ENCODE peak calls at places on chromosomes 6 and 20, in five cellular contexts. C is epithelial cell of esophagus, L is endothelial cell of umbilical vein, H is PC-9, M is left ventricle myocardium inferior. K is an unnamed sample.

GRCh38 chr20:9114709-9115108 is 45.8 kb downstream of the PLCB4 start:
- DNase-seq in L (no peak), M (no peak), H (no peak), C (no peak), K (no peak)

GRCh38 chr20:51554538-51555165 is 12.1 kb upstream of the NFATC2 start:
- DNase-seq in M (no peak), C (peak), L (peak), H (no peak), K (no peak)

GRCh38 chr20:63967330-63968135 is 2.2 kb downstream of the ZNF512B start:
- DNase-seq in C (no peak), M (peak), H (no peak), L (no peak), K (no peak)

GRCh38 chr6:168057836-168058235 is 21.2 kb downstream of the FRMD1 start:
- DNase-seq in L (no peak), C (no peak), M (no peak), H (no peak), K (no peak)

GRCh38 chr6:111540971-111541719 is 58.1 kb upstream of the REV3L start:
- DNase-seq in L (peak), M (no peak), C (no peak), H (no peak), K (no peak)

GRCh38 chr20:19121463-19121862 is 91.0 kb upstream of the SLC24A3 start:
- DNase-seq in L (no peak), H (no peak), M (no peak), C (no peak), K (no peak)

GRCh38 chr20:44304383-44304782 is 6.6 kb downstream of the FITM2 start:
- DNase-seq in M (no peak), L (no peak), H (no peak), C (peak), K (no peak)

GRCh38 chr6:168403370-168404005 is 37.5 kb upstream of the SMOC2 start:
- DNase-seq in M (no peak), H (no peak), C (no peak), L (no peak), K (no peak)

GRCh38 chr20:11437611-11438380 is 479.9 kb upstream of the BTBD3 start:
- DNase-seq in H (no peak), C (peak), L (no peak), M (no peak), K (no peak)

GRCh38 chr6:101851911-101852310 is 458.4 kb downstream of the GRIK2 start:
- DNase-seq in M (no peak), C (peak), L (no peak), H (no peak), K (no peak)

GRCh38 chr20:37935435-37935834 is 32.5 kb downstream of the VSTM2L start:
- DNase-seq in C (no peak), M (no peak), H (no peak), L (no peak), K (no peak)
- TF ChIP-seq CTCF in C (no peak), M (no peak), H (no peak), L (no peak), K (no peak)

DNA sequence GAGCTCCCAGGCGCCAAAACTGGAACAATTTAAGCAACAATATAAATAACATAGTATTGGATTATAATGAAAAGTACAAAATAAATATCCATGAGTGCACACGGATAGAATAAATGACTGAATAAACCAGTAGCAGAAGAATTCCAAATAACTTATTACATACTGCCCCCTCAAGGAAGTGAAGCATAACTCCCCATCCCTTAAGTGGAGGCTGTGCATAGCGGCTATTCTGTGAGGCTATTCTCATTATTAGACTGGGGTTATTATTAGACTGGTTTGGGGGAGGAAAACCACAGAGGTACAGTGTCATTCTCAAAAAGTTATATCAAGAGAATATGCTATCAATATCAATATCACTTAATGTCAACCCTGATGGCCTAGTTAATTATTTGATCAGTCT is 94.4 kb upstream of the SIRPA start:
- DNase-seq in M (no peak), C (peak), H (no peak), L (peak), K (no peak)
- TF ChIP-seq CTCF in M (peak), C (peak), H (peak), L (peak), K (peak)

DNA sequence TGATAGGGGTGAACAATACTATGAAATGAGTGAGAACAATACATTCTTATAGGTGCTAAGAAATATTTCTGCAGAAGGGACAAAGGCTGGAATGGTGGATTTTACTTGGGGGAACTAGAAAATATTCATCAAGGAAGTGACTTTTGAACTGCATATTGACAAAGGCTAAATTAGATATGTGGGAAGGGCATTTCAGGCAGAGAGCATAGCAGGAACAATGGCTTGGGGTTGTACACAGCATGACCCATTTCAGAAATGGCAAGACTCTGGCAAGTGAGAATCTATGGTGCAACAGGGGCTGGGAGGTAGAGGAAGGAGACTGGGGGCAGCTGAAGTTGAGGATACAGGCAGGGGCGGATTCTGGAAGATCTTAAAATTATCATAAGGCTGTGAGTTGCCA is 46.7 kb upstream of the KIF16B start:
- DNase-seq in H (no peak), M (no peak), L (no peak), C (no peak), K (no peak)
- TF ChIP-seq CTCF in H (no peak), M (no peak), L (no peak), C (no peak), K (no peak)

DNA sequence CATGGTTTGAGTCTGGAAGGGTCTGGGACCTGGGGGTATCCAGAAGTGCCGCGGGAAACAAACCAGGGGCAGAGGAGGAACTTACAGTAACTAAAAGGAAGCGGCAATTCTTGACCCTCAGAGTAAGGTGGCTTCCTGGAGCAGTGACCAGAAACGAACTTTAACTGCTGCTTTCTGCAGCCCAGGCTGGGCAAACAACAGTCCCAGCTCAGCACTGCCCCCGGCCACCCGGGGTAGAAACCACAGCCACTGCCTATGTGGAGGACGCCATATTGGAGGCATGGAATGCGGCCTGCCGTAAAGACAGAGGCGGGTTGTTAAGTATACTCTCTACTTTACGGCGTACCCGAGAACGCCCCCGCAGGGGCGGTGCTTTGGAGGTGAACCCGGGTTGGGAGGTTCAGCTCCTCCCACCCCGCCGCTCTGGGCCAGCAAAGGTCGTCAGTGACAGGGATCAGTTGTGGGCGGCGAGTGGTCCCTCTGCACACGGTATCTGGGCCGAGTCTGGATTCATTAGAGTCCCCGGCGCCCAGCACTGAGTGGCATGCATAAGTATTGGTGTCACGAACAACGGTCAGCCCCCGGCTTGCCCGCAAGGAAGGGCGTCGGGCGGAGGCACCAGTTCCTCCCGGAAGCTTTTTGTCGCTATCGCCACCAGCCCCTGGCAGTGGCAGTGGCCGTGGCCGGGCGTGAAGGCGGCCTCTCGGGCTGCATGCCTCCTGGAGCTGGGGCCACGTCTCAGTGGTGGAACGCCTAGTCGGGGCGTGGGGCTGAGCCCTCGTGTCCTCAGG is at the start of gene PDSS2:
- DNase-seq in C (peak), H (peak), L (peak), M (peak), K (peak)
- TF ChIP-seq CTCF in C (peak), H (peak), L (peak), M (peak), K (peak)

DNA sequence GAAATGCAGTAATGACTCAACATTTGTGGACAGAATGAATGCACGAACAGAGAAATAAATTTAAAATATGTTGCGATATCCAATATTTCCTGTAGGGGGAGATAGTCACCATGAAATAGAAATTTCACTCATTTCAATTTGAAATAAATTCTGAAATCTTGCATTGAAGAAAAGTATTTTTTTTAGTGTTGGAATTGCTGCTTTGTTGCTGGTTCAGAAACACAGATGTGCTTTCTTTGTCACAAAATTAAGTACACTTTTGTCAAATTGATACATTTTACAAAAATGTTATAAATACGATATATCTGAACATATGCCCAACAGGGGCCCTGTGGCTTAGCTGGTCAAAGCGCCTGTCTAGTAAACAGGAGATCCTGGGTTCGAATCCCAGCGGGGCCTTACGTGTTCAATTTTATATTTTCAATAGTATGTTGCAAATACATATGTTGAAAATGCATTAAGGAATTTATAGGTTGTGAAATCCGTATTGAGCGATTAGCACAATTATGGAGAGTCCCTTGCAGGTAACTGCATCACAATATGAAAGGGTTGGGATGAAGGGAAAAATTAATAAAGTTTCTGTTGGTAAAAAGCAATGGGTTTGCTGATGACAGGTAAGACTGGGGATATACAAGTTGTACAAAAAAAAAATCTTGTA is 85.4 kb upstream of the PRSS16 start:
- DNase-seq in M (no peak), C (peak), L (peak), H (peak), K (no peak)
- TF ChIP-seq CTCF in M (peak), C (peak), L (peak), H (peak), K (peak)

GRCh38 chr20:25470045-25470444 is 62.6 kb downstream of the GINS1 start:
- DNase-seq in H (peak), C (peak), L (peak), M (no peak), K (no peak)
- TF ChIP-seq CTCF in H (peak), C (peak), L (peak), M (peak), K (peak)

DNA sequence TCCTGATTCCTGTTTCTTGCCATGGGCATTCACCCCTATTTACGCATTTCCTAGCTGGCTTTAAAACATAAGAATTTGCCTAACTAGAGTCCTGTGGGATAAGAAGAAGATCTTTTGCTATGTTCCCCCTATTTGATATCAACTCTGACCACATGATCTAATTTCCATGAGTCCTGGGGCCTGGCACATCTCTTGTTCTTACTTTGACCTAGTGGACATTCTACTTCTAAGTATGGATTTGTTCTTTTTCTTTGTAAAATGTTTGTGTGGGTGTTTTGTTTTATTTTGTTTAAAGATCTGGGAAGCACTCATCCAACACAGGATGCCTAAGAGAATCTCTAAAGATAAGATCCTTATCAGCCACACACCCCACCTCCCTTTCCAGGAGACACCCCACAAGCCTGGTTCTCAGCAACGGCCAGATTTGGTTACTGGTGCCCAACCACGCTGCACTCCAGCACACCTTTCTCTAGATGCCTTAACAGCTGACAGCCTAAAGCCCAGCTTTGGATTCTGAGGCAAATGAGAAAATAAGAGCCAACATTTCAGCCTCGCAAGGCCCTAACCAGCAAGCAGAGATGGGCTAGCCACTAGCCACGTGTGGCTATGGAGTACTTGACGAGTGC is 74.7 kb downstream of the SLC23A2 start:
- DNase-seq in L (no peak), M (no peak), H (no peak), C (no peak), K (no peak)
- TF ChIP-seq CTCF in L (no peak), M (no peak), H (no peak), C (no peak), K (no peak)

GRCh38 chr6:127073222-127073621 is 45.2 kb upstream of the RSPO3 start:
- DNase-seq in M (no peak), H (no peak), L (no peak), C (no peak), K (no peak)

DNA sequence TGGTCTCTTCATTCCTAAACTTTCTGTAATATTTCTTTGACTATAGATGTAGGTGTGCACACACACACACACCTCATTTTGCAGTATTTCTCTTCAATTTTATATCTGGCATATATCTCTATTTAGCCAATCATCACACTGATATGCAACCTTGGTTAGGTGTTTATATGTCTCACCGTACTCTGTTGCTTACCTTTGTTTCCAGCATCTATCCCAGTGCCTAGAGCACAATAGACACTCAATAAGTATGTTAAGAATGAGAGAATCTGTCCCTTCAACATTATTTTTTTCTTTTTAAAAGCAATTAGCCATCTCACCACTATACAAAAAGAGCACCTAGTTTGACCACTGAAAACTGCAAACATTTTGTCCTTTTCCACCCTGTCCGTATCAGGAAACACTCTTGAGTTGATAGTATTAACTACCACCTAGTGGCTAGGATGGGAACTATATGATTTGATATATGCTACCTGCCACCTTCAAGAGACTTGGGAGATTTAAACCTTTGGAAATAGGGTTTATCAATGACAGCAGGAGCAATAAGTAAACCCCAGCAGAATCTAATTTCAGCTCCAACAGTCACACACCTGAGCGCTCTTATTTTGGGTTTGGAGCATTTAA is 48.7 kb upstream of the RSPO3 start:
- DNase-seq in M (no peak), L (peak), H (no peak), C (peak), K (no peak)
- TF ChIP-seq CTCF in M (peak), L (peak), H (peak), C (peak), K (peak)

GRCh38 chr20:23361651-23362391 is at the start of gene GZF1:
- DNase-seq in L (peak), H (peak), M (peak), C (peak), K (peak)
- TF ChIP-seq CTCF in L (no peak), H (no peak), M (peak), C (no peak), K (no peak)

GRCh38 chr6:126662966-126663365 is 323.1 kb downstream of the CENPW start:
- DNase-seq in H (no peak), L (no peak), C (no peak), M (no peak), K (no peak)

GRCh38 chr6:126660376-126660775 is 320.5 kb downstream of the CENPW start:
- DNase-seq in L (no peak), C (no peak), H (no peak), M (no peak), K (no peak)

GRCh38 chr6:126661646-126662045 is 321.7 kb downstream of the CENPW start:
- DNase-seq in C (peak), M (no peak), H (no peak), L (no peak), K (no peak)

DNA sequence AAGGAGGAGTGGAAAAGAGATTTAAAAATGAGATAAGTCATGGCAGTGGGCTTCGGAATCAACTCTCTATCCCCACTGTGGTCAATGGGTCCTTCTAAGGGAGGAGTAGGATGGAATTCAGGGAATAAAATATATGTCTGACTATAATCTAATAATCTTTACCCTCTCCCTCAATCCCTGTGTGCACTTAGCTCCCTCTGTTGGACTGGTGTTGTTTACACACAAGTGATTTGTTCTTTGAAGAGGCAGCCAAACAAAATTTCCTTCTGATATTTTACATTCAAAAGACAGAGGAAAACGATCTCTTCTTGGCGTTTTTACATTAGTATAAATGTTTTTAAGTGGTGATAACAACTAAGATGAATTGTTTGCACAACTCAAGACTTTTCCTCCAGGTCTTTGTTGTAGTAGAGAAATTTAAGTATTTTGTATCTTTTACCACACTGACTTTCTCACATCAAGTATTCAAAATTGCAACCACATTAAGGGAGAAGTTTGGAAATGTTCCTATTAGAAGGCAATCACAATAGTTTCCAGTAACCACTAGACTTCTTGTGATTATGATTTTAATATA is 317.7 kb downstream of the CENPW start:
- DNase-seq in L (peak), M (no peak), H (peak), C (peak), K (no peak)
- TF ChIP-seq CTCF in L (peak), M (peak), H (peak), C (peak), K (peak)